ENCODE peak calls at places on chromosomes 12 and 14, in five cellular contexts. R is lower leg skin; P is activated naive CD4-positive, alpha-beta T cell treated with anti-CD3 and anti-CD28 coated beads for 36 hours; B is OCI-LY7; J is BE2C. I is an unnamed sample.
A peak's percentile ranks its signal among the peaks of the same experiment; 100 is the strongest.

GRCh38 chr14:38662781-38663180 is 406.9 kb upstream of the CLEC14A start:
- DNase-seq in R (no peak), P (no peak), B (no peak), J (peak; percentile 33), I (no peak)

GRCh38 chr12:117408161-117408791 is 46.9 kb upstream of the NOS1 start:
- DNase-seq in R (no peak), P (no peak), B (no peak), J (no peak), I (peak; percentile 45)

GRCh38 chr12:43111608-43112007 is 440.4 kb downstream of the ADAMTS20 start:
- DNase-seq in R (no peak), P (no peak), B (no peak), J (no peak), I (no peak)

GRCh38 chr12:16602412-16602811 is 3.5 kb downstream of the LMO3 start:
- DNase-seq in R (no peak), P (no peak), B (peak; percentile 44), J (no peak), I (no peak)

GRCh38 chr12:51082561-51083139 is 746 bp downstream of the CSRNP2 start:
- DNase-seq in R (no peak), P (peak; percentile 51), B (peak; percentile 43), J (no peak), I (peak; percentile 70)

GRCh38 chr12:104835317-104835716 is 122.8 kb downstream of the SLC41A2 start:
- DNase-seq in R (no peak), P (no peak), B (no peak), J (no peak), I (no peak)

GRCh38 chr14:42130809-42131208 is 524.1 kb downstream of the LRFN5 start:
- DNase-seq in R (no peak), P (no peak), B (no peak), J (no peak), I (peak; percentile 18)

GRCh38 chr12:76216585-76217472 is 131.4 kb downstream of the BBS10 start:
- DNase-seq in R (no peak), P (no peak), B (no peak), J (no peak), I (no peak)

GRCh38 chr14:75182820-75183219 is 6.4 kb upstream of the TMED10 start:
- DNase-seq in R (no peak), P (no peak), B (no peak), J (no peak), I (peak; percentile 80)

GRCh38 chr12:131948166-131948712 is 1.5 kb upstream of the EP400 start:
- DNase-seq in R (peak; percentile 40), P (no peak), B (no peak), J (no peak), I (peak; percentile 14)

GRCh38 chr14:30153662-30154061 is 226.0 kb upstream of the PRKD1 start:
- DNase-seq in R (no peak), P (no peak), B (no peak), J (no peak), I (no peak)

GRCh38 chr12:42981379-42981778 is 391.8 kb upstream of the PRICKLE1 start:
- DNase-seq in R (no peak), P (no peak), B (no peak), J (no peak), I (peak; percentile 84)

GRCh38 chr12:48998497-48999353 is 450 bp downstream of the DDN start:
- DNase-seq in R (peak; percentile 88), P (peak; percentile 27), B (no peak), J (no peak), I (peak; percentile 65)

GRCh38 chr14:102363182-102363952 is 626 bp downstream of the TECPR2 start:
- DNase-seq in R (peak; percentile 89), P (peak; percentile 50), B (peak; percentile 29), J (no peak), I (peak; percentile 85)

GRCh38 chr12:90410962-90411361 is 544.0 kb downstream of the CCER1 start:
- DNase-seq in R (no peak), P (no peak), B (no peak), J (peak; percentile 8), I (no peak)

GRCh38 chr12:42284876-42285275 is 41.0 kb downstream of the ZCRB1 start:
- DNase-seq in R (no peak), P (no peak), B (no peak), J (no peak), I (no peak)

GRCh38 chr12:10363922-10364838 is 25.7 kb downstream of the KLRK1 start:
- DNase-seq in R (no peak), P (peak; percentile 45), B (peak; percentile 77), J (no peak), I (peak; percentile 66)

GRCh38 chr12:122076743-122077495 is 1.6 kb upstream of the MLXIP start:
- DNase-seq in R (no peak), P (peak; percentile 66), B (peak; percentile 48), J (no peak), I (no peak)

GRCh38 chr14:23469906-23470403 is 452 bp downstream of the NGDN start:
- DNase-seq in R (no peak), P (no peak), B (no peak), J (no peak), I (peak; percentile 67)

GRCh38 chr12:59041241-59042121 is 121.2 kb upstream of the LRIG3 start:
- DNase-seq in R (no peak), P (no peak), B (no peak), J (no peak), I (peak; percentile 96)

GRCh38 chr12:79344855-79345840 is 345.6 kb downstream of the PAWR start:
- DNase-seq in R (no peak), P (peak; percentile 36), B (peak; percentile 46), J (peak; percentile 28), I (peak; percentile 37)

GRCh38 chr12:90909069-90909676 is 45.8 kb downstream of the CCER1 start:
- DNase-seq in R (no peak), P (no peak), B (peak; percentile 11), J (peak; percentile 53), I (peak; percentile 79)

GRCh38 chr14:92108345-92109254 is 2.2 kb upstream of the ATXN3 start:
- DNase-seq in R (no peak), P (peak; percentile 46), B (peak; percentile 71), J (peak; percentile 64), I (no peak)

GRCh38 chr12:131671276-131671675 is 39.6 kb upstream of the SFSWAP start:
- DNase-seq in R (peak; percentile 12), P (no peak), B (no peak), J (no peak), I (no peak)

GRCh38 chr14:20494935-20495766 is 10.2 kb upstream of the RNASE10 start:
- DNase-seq in R (no peak), P (peak; percentile 19), B (no peak), J (no peak), I (peak; percentile 65)

GRCh38 chr14:76289276-76289675 is 86.7 kb upstream of the ESRRB start:
- DNase-seq in R (no peak), P (no peak), B (no peak), J (no peak), I (no peak)

GRCh38 chr12:92574046-92574783 is 128.6 kb upstream of the PLEKHG7 start:
- DNase-seq in R (no peak), P (peak; percentile 47), B (peak; percentile 46), J (peak; percentile 14), I (peak; percentile 35)

GRCh38 chr12:55931317-55931779 is 386 bp downstream of the DGKA start:
- DNase-seq in R (no peak), P (no peak), B (no peak), J (no peak), I (peak; percentile 50)

GRCh38 chr12:25817166-25817565 is 141.3 kb upstream of the RASSF8 start:
- DNase-seq in R (no peak), P (no peak), B (no peak), J (no peak), I (peak; percentile 14)

GRCh38 chr12:132513070-132513398 is 23.1 kb downstream of the FBRSL1 start:
- DNase-seq in R (no peak), P (no peak), B (no peak), J (no peak), I (no peak)

GRCh38 chr12:123898673-123899072 is 74.0 kb downstream of the CCDC92 start:
- DNase-seq in R (no peak), P (no peak), B (no peak), J (no peak), I (no peak)

GRCh38 chr12:31518680-31519227 is 72.2 kb downstream of the DENND5B start:
- DNase-seq in R (no peak), P (no peak), B (peak; percentile 33), J (no peak), I (peak; percentile 99)

GRCh38 chr14:68392393-68393085 is 400.3 kb downstream of the ZFP36L1 start:
- DNase-seq in R (peak; percentile 89), P (no peak), B (no peak), J (no peak), I (no peak)

GRCh38 chr14:51442513-51443175 is 202.6 kb downstream of the TMX1 start:
- DNase-seq in R (no peak), P (no peak), B (no peak), J (no peak), I (peak; percentile 97)

GRCh38 chr12:39062266-39062996 is 157.0 kb upstream of the CPNE8 start:
- DNase-seq in R (no peak), P (no peak), B (no peak), J (no peak), I (no peak)

GRCh38 chr12:50110762-50111416 is 1.1 kb upstream of the COX14 start:
- DNase-seq in R (peak; percentile 87), P (peak; percentile 12), B (peak; percentile 84), J (peak; percentile 36), I (peak; percentile 60)

GRCh38 chr12:50765325-50765911 is 1.5 kb downstream of the ATF1 start:
- DNase-seq in R (peak; percentile 82), P (peak; percentile 67), B (peak; percentile 67), J (peak; percentile 51), I (peak; percentile 74)

GRCh38 chr12:6494351-6494743 is 445 bp downstream of the NCAPD2 start:
- DNase-seq in R (no peak), P (no peak), B (no peak), J (peak; percentile 24), I (no peak)